ENCODE peak calls at places on chromosomes 3 and 15, in five cellular contexts. A is mucosa of descending colon, G is GM20000, N is pancreas, O is EL. W is an unnamed sample.

GRCh38 chr15:64067564-64068030 is 21.3 kb upstream of the DAPK2 start:
- DNase-seq in A (no peak), G (peak), N (peak), O (peak), W (peak)

GRCh38 chr3:193782280-193782654 is 189.3 kb downstream of the OPA1 start:
- DNase-seq in A (no peak), G (no peak), N (no peak), O (peak), W (no peak)

GRCh38 chr15:29135266-29135665 is 134.4 kb downstream of the NSMCE3 start:
- DNase-seq in A (no peak), G (no peak), N (no peak), O (peak), W (no peak)

GRCh38 chr3:29694331-29694730 is 413.5 kb downstream of the RBMS3 start:
- DNase-seq in A (no peak), G (no peak), N (no peak), O (no peak), W (no peak)

GRCh38 chr15:69760263-69760855 is 307.7 kb downstream of the RPLP1 start:
- DNase-seq in A (no peak), G (no peak), N (no peak), O (no peak), W (peak)

GRCh38 chr15:57171414-57171813 is 204.9 kb upstream of the CGNL1 start:
- DNase-seq in A (no peak), G (no peak), N (no peak), O (no peak), W (no peak)

GRCh38 chr15:52789601-52790165 is 453 bp downstream of the ONECUT1 start:
- DNase-seq in A (peak), G (peak), N (peak), O (peak), W (peak)

GRCh38 chr15:49036650-49037545 is 9.3 kb downstream of the SECISBP2L start:
- DNase-seq in A (no peak), G (no peak), N (no peak), O (peak), W (no peak)

GRCh38 chr3:172630316-172630715 is 80.6 kb downstream of the NCEH1 start:
- DNase-seq in A (no peak), G (no peak), N (no peak), O (no peak), W (no peak)

GRCh38 chr15:75573001-75573400 is 6.1 kb downstream of the PTPN9 start:
- DNase-seq in A (no peak), G (no peak), N (no peak), O (peak), W (no peak)

GRCh38 chr15:29770796-29771195 is 51.5 kb downstream of the TJP1 start:
- DNase-seq in A (no peak), G (no peak), N (no peak), O (peak), W (no peak)

GRCh38 chr15:55630921-55631320 is 42.8 kb upstream of the PYGO1 start:
- DNase-seq in A (no peak), G (no peak), N (no peak), O (no peak), W (no peak)

GRCh38 chr3:101809178-101810022 is 30.4 kb downstream of the NXPE3 start:
- DNase-seq in A (no peak), G (no peak), N (no peak), O (peak), W (peak)

GRCh38 chr3:188721312-188721711 is 450.5 kb upstream of the TPRG1 start:
- DNase-seq in A (no peak), G (no peak), N (no peak), O (no peak), W (no peak)

GRCh38 chr3:4985330-4986174 is 6.3 kb downstream of the BHLHE40 start:
- DNase-seq in A (peak), G (no peak), N (no peak), O (peak), W (no peak)

GRCh38 chr15:46921906-46922305 is 795.4 kb upstream of the SEMA6D start:
- DNase-seq in A (no peak), G (no peak), N (no peak), O (no peak), W (no peak)

GRCh38 chr15:26971303-26972018 is 480 bp downstream of the GABRG3 start:
- DNase-seq in A (no peak), G (no peak), N (no peak), O (no peak), W (no peak)

GRCh38 chr15:84911879-84912660 is 27.6 kb downstream of the SLC28A1 start:
- DNase-seq in A (peak), G (no peak), N (peak), O (peak), W (no peak)

GRCh38 chr3:106842151-106842550 is 535.1 kb upstream of the CCDC54 start:
- DNase-seq in A (no peak), G (no peak), N (no peak), O (no peak), W (no peak)

GRCh38 chr3:69370156-69370944 is 15.5 kb downstream of the FRMD4B start:
- DNase-seq in A (peak), G (no peak), N (peak), O (peak), W (no peak)

GRCh38 chr3:134965849-134966248 is 170.8 kb downstream of the EPHB1 start:
- DNase-seq in A (no peak), G (no peak), N (no peak), O (no peak), W (no peak)

GRCh38 chr3:114401346-114401745 is 107.5 kb downstream of the TIGIT start:
- DNase-seq in A (no peak), G (no peak), N (no peak), O (no peak), W (no peak)

GRCh38 chr3:160001154-160001760 is 12.6 kb downstream of the IL12A start:
- DNase-seq in A (no peak), G (no peak), N (no peak), O (no peak), W (no peak)

GRCh38 chr3:23159929-23160328 is 43.2 kb upstream of the UBE2E2 start:
- DNase-seq in A (no peak), G (no peak), N (no peak), O (peak), W (no peak)

GRCh38 chr3:25354071-25354470 is 74.0 kb upstream of the RARB start:
- DNase-seq in A (no peak), G (no peak), N (no peak), O (peak), W (no peak)

GRCh38 chr3:79604681-79605080 is 163.1 kb downstream of the ROBO1 start:
- DNase-seq in A (no peak), G (no peak), N (no peak), O (no peak), W (no peak)

GRCh38 chr15:66617137-66618090 is 51.6 kb upstream of the LCTL start:
- DNase-seq in A (peak), G (no peak), N (peak), O (peak), W (no peak)

GRCh38 chr3:117665311-117665710 is 955.7 kb downstream of the TUSC7 start:
- DNase-seq in A (peak), G (no peak), N (peak), O (no peak), W (no peak)